ENCODE peak calls at places on chromosome 11, in seven cellular contexts. U, C, O, Z, D, L and F are unnamed samples. For H3K27me3 and H3K9me2, the result is how much of the 10 kb centered on the place peaks cover.

GRCh38 chr11:134440851-134441645 is 29.0 kb upstream of the B3GAT1 start:
- DNase-seq in U (no peak), C (no peak), O (no peak), Z (no peak), D (no peak), L (no peak), F (no peak)

GRCh38 chr11:130834886-130835285 is 81.4 kb downstream of the SNX19 start:
- DNase-seq in U (no peak), C (no peak), O (no peak), Z (no peak), D (no peak), L (no peak), F (no peak)

GRCh38 chr11:41050791-41051190 is 408.7 kb downstream of the LRRC4C start:
- DNase-seq in U (no peak), C (no peak), O (no peak), Z (no peak), D (no peak), L (no peak), F (no peak)

GRCh38 chr11:20671856-20672546 is 2.6 kb downstream of the NELL1 start:
- DNase-seq in U (peak), C (no peak), O (peak), Z (no peak), D (peak), L (peak), F (peak)

GRCh38 chr11:10727259-10727851 is 23.7 kb upstream of the CTR9 start:
- DNase-seq in U (peak), C (no peak), O (no peak), Z (no peak), D (no peak), L (no peak), F (no peak)

GRCh38 chr11:1193326-1194230 is 29.3 kb upstream of the MUC5B start:
- DNase-seq in U (no peak), C (no peak), O (no peak), Z (no peak), D (peak), L (no peak), F (no peak)

GRCh38 chr11:18144243-18144642 is 11.9 kb downstream of the MRGPRX3 start:
- DNase-seq in U (no peak), C (peak), O (no peak), Z (no peak), D (no peak), L (no peak), F (peak)

GRCh38 chr11:106697058-106697457 is 321.2 kb downstream of the GUCY1A2 start:
- DNase-seq in U (peak), C (peak), O (no peak), Z (no peak), D (no peak), L (no peak), F (peak)

GRCh38 chr11:17275376-17276235 is 933 bp upstream of the NUCB2 start:
- DNase-seq in U (no peak), C (no peak), O (no peak), Z (no peak), D (no peak), L (no peak), F (peak)

GRCh38 chr11:15821471-15821870 is 534.9 kb downstream of the SOX6 start:
- DNase-seq in U (no peak), C (no peak), O (no peak), Z (no peak), D (no peak), L (no peak), F (no peak)

GRCh38 chr11:128695539-128696221 is 1.8 kb downstream of the FLI1 start:
- DNase-seq in U (no peak), C (no peak), O (no peak), Z (no peak), D (no peak), L (no peak), F (no peak)

GRCh38 chr11:28146123-28146751 is 38.0 kb downstream of the METTL15 start:
- DNase-seq in U (peak), C (peak), O (peak), Z (no peak), D (no peak), L (no peak), F (peak)

GRCh38 chr11:87603887-87604286 is 566.2 kb downstream of the TMEM135 start:
- DNase-seq in U (no peak), C (no peak), O (no peak), Z (no peak), D (no peak), L (no peak), F (no peak)

GRCh38 chr11:20584093-20584774 is 15.2 kb upstream of the SLC6A5 start:
- DNase-seq in U (no peak), C (no peak), O (no peak), Z (no peak), D (no peak), L (no peak), F (no peak)

GRCh38 chr11:19441752-19442553 is 201.2 kb upstream of the E2F8 start:
- DNase-seq in U (peak), C (peak), O (peak), Z (no peak), D (peak), L (no peak), F (peak)

GRCh38 chr11:61092280-61092766 is 10.0 kb upstream of the CD5 start:
- DNase-seq in U (no peak), C (no peak), O (no peak), Z (no peak), D (no peak), L (no peak), F (no peak)

GRCh38 chr11:89491141-89491690 is at the start of gene NOX4:
- DNase-seq in U (peak), C (no peak), O (no peak), Z (no peak), D (peak), L (peak), F (no peak)

GRCh38 chr11:94854770-94855633 is 86.8 kb downstream of the AMOTL1 start:
- DNase-seq in U (no peak), C (no peak), O (no peak), Z (no peak), D (no peak), L (no peak), F (no peak)

GRCh38 chr11:107043242-107043991 is 25.1 kb upstream of the GUCY1A2 start:
- DNase-seq in U (no peak), C (peak), O (no peak), Z (no peak), D (no peak), L (no peak), F (peak)

GRCh38 chr11:122207505-122207904 is 91.5 kb upstream of the BLID start:
- DNase-seq in U (peak), C (no peak), O (no peak), Z (no peak), D (no peak), L (no peak), F (no peak)

GRCh38 chr11:70948416-70948815 is 304.0 kb downstream of the SHANK2 start:
- DNase-seq in U (no peak), C (no peak), O (no peak), Z (no peak), D (no peak), L (no peak), F (no peak)

GRCh38 chr11:117803896-117804295 is 6.9 kb upstream of the DSCAML1 start:
- DNase-seq in U (no peak), C (no peak), O (no peak), Z (no peak), D (no peak), L (no peak), F (no peak)

GRCh38 chr11:89293966-89294679 is 116.4 kb downstream of the TYR start:
- DNase-seq in U (peak), C (no peak), O (no peak), Z (no peak), D (no peak), L (peak), F (no peak)

GRCh38 chr11:6411594-6412031 is 7.3 kb downstream of the APBB1 start:
- DNase-seq in U (no peak), C (no peak), O (no peak), Z (no peak), D (no peak), L (no peak), F (no peak)

GRCh38 chr11:41245184-41245583 is 214.3 kb downstream of the LRRC4C start:
- DNase-seq in U (no peak), C (no peak), O (no peak), Z (no peak), D (no peak), L (no peak), F (no peak)

GRCh38 chr11:114272311-114272710 is 23.9 kb upstream of the NNMT start:
- DNase-seq in U (no peak), C (no peak), O (no peak), Z (no peak), D (no peak), L (no peak), F (no peak)

GRCh38 chr11:61141601-61142028 is 19.6 kb downstream of the VPS37C start:
- DNase-seq in U (peak), C (no peak), O (no peak), Z (no peak), D (no peak), L (peak), F (no peak)

GRCh38 chr11:27977031-27977430 is 130.9 kb downstream of the KIF18A start:
- DNase-seq in U (no peak), C (no peak), O (peak), Z (no peak), D (no peak), L (no peak), F (peak)

GRCh38 chr11:27158763-27159679 is 118.4 kb downstream of the BBOX1 start:
- DNase-seq in U (peak), C (peak), O (peak), Z (peak), D (peak), L (peak), F (peak)

GRCh38 chr11:104339383-104339831 is 175.5 kb upstream of the PDGFD start:
- DNase-seq in U (no peak), C (no peak), O (no peak), Z (no peak), D (no peak), L (no peak), F (no peak)

GRCh38 chr11:93288079-93288478 is 42.5 kb upstream of the DEUP1 start:
- DNase-seq in U (no peak), C (no peak), O (no peak), Z (no peak), D (no peak), L (no peak), F (peak)
- H3K4me2 ChIP-seq in U (no peak), C (no peak), O (no peak), Z (no peak), D (no peak), L (no peak), F (no peak)

GRCh38 chr11:64484308-64485061 is 106.5 kb upstream of the SLC22A12 start:
- DNase-seq in U (no peak), C (no peak), O (no peak), Z (no peak), D (no peak), L (no peak), F (no peak)

GRCh38 chr11:64490562-64491216 is 100.3 kb upstream of the SLC22A12 start:
- DNase-seq in U (no peak), C (no peak), O (no peak), Z (no peak), D (no peak), L (no peak), F (no peak)

GRCh38 chr11:64492561-64492960 is 98.5 kb upstream of the SLC22A12 start:
- DNase-seq in U (no peak), C (no peak), O (no peak), Z (no peak), D (no peak), L (no peak), F (no peak)

GRCh38 chr11:64485077-64485476 is 105.9 kb upstream of the SLC22A12 start:
- DNase-seq in U (no peak), C (no peak), O (no peak), Z (no peak), D (no peak), L (peak), F (no peak)

GRCh38 chr11:64489831-64490441 is 101.1 kb upstream of the SLC22A12 start:
- DNase-seq in U (peak), C (no peak), O (peak), Z (peak), D (peak), L (peak), F (peak)
- H3K27me3 ChIP-seq in U (under half), C (half or more), O (under half), Z (under half), D (under half), L (under half), F (half or more)

GRCh38 chr11:96215094-96215782 is 127.8 kb downstream of the MAML2 start:
- DNase-seq in U (no peak), C (no peak), O (no peak), Z (peak), D (no peak), L (no peak), F (peak)

GRCh38 chr11:96213500-96213899 is 129.5 kb downstream of the MAML2 start:
- DNase-seq in U (no peak), C (no peak), O (no peak), Z (no peak), D (no peak), L (no peak), F (peak)

GRCh38 chr11:96207459-96208449 is 135.2 kb downstream of the MAML2 start:
- DNase-seq in U (peak), C (peak), O (no peak), Z (no peak), D (peak), L (no peak), F (peak)

GRCh38 chr11:96214745-96215093 is 128.3 kb downstream of the MAML2 start:
- DNase-seq in U (no peak), C (no peak), O (no peak), Z (no peak), D (no peak), L (no peak), F (no peak)

DNA sequence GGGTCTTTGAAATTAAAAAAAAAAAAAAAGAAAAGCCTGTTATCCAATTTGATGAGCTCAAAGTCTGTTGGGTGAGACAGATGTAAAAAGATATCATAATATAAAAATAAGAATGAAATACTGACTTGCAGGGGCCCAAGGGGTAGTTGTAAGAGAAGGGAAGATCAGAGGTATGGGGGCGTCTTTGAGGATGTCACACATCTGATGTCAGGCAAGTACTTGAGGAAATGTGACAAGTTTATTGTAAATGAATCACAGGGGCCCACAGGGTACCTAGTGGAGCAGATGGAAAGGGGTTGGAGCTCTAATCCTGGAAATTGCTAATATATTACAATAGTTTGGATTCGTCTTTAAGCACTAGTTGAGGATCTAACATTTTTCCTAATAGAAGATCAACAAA is 131.6 kb downstream of the MAML2 start:
- DNase-seq in U (no peak), C (no peak), O (no peak), Z (no peak), D (no peak), L (no peak), F (no peak)
- H3K9me2 ChIP-seq in U (under half), C (under half), O (under half), Z (under half), D (under half), L (under half), F (under half)

GRCh38 chr11:2838091-2838490 is 47.5 kb downstream of the CDKN1C start:
- DNase-seq in U (no peak), C (no peak), O (no peak), Z (no peak), D (no peak), L (no peak), F (no peak)
- H3K4me2 ChIP-seq in U (peak), C (no peak), O (no peak), Z (no peak), D (no peak), L (no peak), F (no peak)

DNA sequence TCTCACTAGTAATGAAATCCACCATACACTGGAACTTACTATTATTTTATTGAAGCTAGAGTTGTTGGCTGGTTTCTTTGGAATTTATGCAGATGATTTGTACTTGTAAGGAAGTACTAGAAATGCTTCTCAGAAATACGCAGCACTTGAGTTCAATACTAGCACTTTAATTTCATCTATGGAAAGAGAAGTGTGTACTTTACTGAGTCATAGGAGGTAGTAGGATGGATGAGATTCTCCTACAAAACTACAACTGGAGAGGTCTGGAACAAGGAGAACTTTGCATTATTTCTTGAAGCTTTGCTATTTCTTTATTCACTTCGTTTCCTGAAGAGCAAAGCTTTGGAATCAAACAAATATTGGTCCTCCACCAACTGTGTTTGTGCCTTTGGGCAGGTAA is 44.1 kb upstream of the CCDC90B start:
- DNase-seq in U (no peak), C (no peak), O (no peak), Z (no peak), D (no peak), L (no peak), F (no peak)
- H3K27me3 ChIP-seq in U (under half), C (under half), O (under half), Z (under half), D (under half), L (under half), F (under half)

DNA sequence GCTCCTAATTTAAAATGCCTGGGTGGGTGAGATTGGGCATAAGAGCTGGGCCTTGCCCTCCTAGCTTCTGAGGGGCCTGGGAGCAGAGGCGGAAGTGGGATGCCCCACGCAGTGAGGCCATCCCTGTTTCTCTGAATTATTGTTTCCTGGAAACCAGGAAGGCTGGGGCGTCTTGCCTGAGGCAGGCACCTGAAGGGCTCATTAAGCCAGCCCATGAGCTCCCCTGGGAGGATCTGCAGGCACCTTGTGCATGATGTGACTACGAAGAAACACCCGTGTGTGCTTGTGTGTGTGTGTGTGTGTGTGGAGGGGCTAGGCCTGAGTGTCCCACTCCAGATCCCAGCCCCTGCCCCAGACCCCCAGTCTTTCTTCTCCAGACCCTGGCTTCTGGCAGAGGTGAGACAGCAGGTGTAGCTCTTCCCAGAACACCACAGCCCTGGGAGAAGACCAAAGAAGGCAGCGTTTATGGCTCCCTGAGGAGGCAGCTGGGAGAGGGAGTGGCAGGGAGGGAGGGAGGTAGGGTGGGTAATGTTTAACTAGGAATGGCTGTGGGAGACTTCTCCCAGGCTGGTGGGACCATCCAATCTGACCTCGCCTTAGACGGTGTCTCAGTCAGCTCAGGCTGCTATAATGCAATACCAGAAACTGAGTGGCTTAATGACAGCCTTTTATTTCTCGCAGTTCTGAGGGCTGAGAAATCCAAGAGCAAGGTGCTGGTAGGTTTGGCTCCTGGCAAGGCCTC is 2.1 kb upstream of the BATF2 start:
- DNase-seq in U (peak), C (no peak), O (no peak), Z (no peak), D (no peak), L (no peak), F (no peak)
- H3K9me2 ChIP-seq in U (under half), C (under half), O (under half), Z (under half), D (under half), L (under half), F (under half)

GRCh38 chr11:74278103-74278502 is 33.3 kb downstream of the P4HA3 start:
- DNase-seq in U (no peak), C (no peak), O (no peak), Z (no peak), D (no peak), L (no peak), F (no peak)

GRCh38 chr11:74280494-74280893 is 30.9 kb downstream of the P4HA3 start:
- DNase-seq in U (no peak), C (peak), O (no peak), Z (no peak), D (no peak), L (no peak), F (peak)

GRCh38 chr11:74278721-74279148 is 32.7 kb downstream of the P4HA3 start:
- DNase-seq in U (peak), C (peak), O (no peak), Z (no peak), D (no peak), L (no peak), F (peak)

GRCh38 chr11:74276581-74276980 is 34.9 kb downstream of the P4HA3 start:
- DNase-seq in U (no peak), C (no peak), O (no peak), Z (no peak), D (no peak), L (no peak), F (no peak)

GRCh38 chr11:74279256-74279655 is 32.2 kb downstream of the P4HA3 start:
- DNase-seq in U (no peak), C (no peak), O (no peak), Z (no peak), D (no peak), L (no peak), F (no peak)
- H3K4me2 ChIP-seq in U (no peak), C (peak), O (no peak), Z (no peak), D (peak), L (no peak), F (peak)